ENCODE peak calls at places on chromosomes 4 and X, in five cellular contexts. E, P, G, L and O are unnamed samples.

GRCh38 chrX:150533863-150534262 is 34.6 kb upstream of the MTM1 start:
- DNase-seq in L (no peak), E (no peak), P (peak; percentile 26), G (no peak), O (no peak)

GRCh38 chr4:95084584-95084983 is 326.8 kb downstream of the BMPR1B start:
- DNase-seq in L (no peak), P (no peak), E (no peak), G (no peak), O (no peak)

GRCh38 chrX:153631346-153631745 is 15.7 kb upstream of the DUSP9 start:
- DNase-seq in P (no peak), G (no peak), E (no peak), L (no peak), O (no peak)

GRCh38 chrX:574830-575229 is 55.8 kb upstream of the SHOX start:
- DNase-seq in G (no peak), L (no peak), E (no peak), P (no peak), O (no peak)

GRCh38 chr4:8537041-8537461 is 43.1 kb upstream of the GPR78 start:
- DNase-seq in L (no peak), G (peak; percentile 92), P (no peak), E (peak; percentile 42), O (no peak)

GRCh38 chrX:12999422-12999821 is 24.5 kb downstream of the TMSB4X start:
- DNase-seq in L (no peak), E (no peak), G (no peak), P (no peak), O (no peak)

GRCh38 chr4:56786955-56787354 is 34.5 kb downstream of the SPINK2 start:
- DNase-seq in E (no peak), P (no peak), L (peak; percentile 34), G (no peak), O (no peak)

GRCh38 chr4:26459054-26459755 is 31.1 kb downstream of the CCKAR start:
- DNase-seq in G (peak; percentile 26), L (peak; percentile 56), P (peak; percentile 45), E (peak; percentile 58), O (peak; percentile 18)

GRCh38 chr4:152316969-152317368 is 218.9 kb downstream of the FBXW7 start:
- DNase-seq in E (no peak), P (no peak), L (no peak), G (no peak), O (no peak)

GRCh38 chr4:88963817-88964216 is 93.2 kb downstream of the FAM13A start:
- DNase-seq in G (no peak), L (no peak), E (no peak), P (no peak), O (no peak)

GRCh38 chrX:13898084-13898483 is 81.2 kb upstream of the GPM6B start:
- DNase-seq in E (no peak), P (no peak), L (peak; percentile 11), G (peak; percentile 13), O (peak; percentile 13)

GRCh38 chrX:66150188-66150587 is 13.9 kb upstream of the HEPH start:
- DNase-seq in L (no peak), E (no peak), P (peak; percentile 38), G (no peak), O (no peak)

GRCh38 chr4:8723222-8723980 is 130.8 kb downstream of the CPZ start:
- DNase-seq in G (no peak), L (no peak), P (no peak), E (no peak), O (no peak)

GRCh38 chr4:72451349-72451748 is 117.7 kb downstream of the ADAMTS3 start:
- DNase-seq in L (no peak), E (no peak), G (no peak), P (no peak), O (no peak)

GRCh38 chr4:158051401-158052235 is 121.2 kb downstream of the GASK1B start:
- DNase-seq in G (no peak), P (no peak), E (no peak), L (no peak), O (no peak)

GRCh38 chrX:114162068-114162735 is 421.7 kb upstream of the HTR2C start:
- DNase-seq in P (no peak), E (peak; percentile 0), G (no peak), L (no peak), O (peak; percentile 1)

GRCh38 chr4:156933633-156934258 is 37.9 kb downstream of the PDGFC start:
- DNase-seq in P (no peak), G (no peak), L (no peak), E (peak; percentile 58), O (no peak)

GRCh38 chrX:77565278-77565677 is 118.1 kb downstream of the FGF16 start:
- DNase-seq in E (no peak), P (no peak), G (no peak), L (no peak), O (no peak)

GRCh38 chrX:118807151-118808017 is 16.2 kb upstream of the ZCCHC12 start:
- DNase-seq in G (peak; percentile 15), E (peak; percentile 33), P (peak; percentile 35), L (peak; percentile 45), O (peak; percentile 51)

GRCh38 chrX:87517571-87518141 is at the start of gene KLHL4:
- DNase-seq in E (no peak), L (no peak), G (no peak), P (no peak), O (no peak)

GRCh38 chr4:73434311-73434710 is 1.7 kb upstream of the AFP start:
- DNase-seq in E (peak; percentile 45), P (peak; percentile 9), L (peak; percentile 12), G (no peak), O (no peak)

GRCh38 chrX:55167124-55167523 is 53.0 kb upstream of the PAGE5 start:
- DNase-seq in G (no peak), L (no peak), P (no peak), E (no peak), O (no peak)

GRCh38 chr4:53671757-53672156 is 80.5 kb upstream of the LNX1 start:
- DNase-seq in P (no peak), L (no peak), E (no peak), G (no peak), O (no peak)

DNA sequence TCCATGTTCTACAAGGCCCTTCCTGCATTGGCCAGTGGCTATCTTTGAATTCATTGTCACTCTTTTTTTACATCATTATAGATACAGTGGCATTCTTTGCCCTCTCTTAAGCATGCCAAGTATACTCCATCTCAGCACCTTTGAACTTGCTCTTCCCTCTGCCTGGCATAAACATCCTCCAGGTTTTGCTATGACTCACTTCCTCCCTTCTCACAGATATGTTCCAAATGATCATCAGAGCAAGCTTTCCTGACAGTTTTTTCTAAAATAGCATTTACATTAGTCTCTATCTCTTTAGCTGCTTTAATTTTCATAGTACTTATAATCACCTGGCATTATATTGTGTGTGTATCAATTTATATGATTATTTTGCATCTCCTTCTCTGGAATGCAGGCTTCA is 553.3 kb upstream of the MAGEB2 start:
- DNase-seq in G (no peak), L (no peak), E (no peak), P (no peak), O (peak; percentile 27)
- TF ChIP-seq REST in G (no peak), L (no peak), E (no peak), P (no peak), O (no peak)

GRCh38 chrX:49177338-49177833 is 5.7 kb downstream of the PLP2 start:
- DNase-seq in L (no peak), E (no peak), P (no peak), G (no peak), O (no peak)
- TF ChIP-seq CTCF in L (no peak), E (peak; percentile 39), P (peak; percentile 55), G (peak; percentile 30), O (peak; percentile 22)

GRCh38 chr4:83875437-83875836 is 339.5 kb downstream of the GPAT3 start:
- DNase-seq in G (no peak), P (no peak), E (no peak), L (no peak), O (no peak)

GRCh38 chr4:83870551-83870950 is 334.6 kb downstream of the GPAT3 start:
- DNase-seq in L (no peak), E (no peak), G (no peak), P (no peak), O (no peak)

GRCh38 chr4:83873996-83874395 is 338.1 kb downstream of the GPAT3 start:
- DNase-seq in L (no peak), E (no peak), G (no peak), P (no peak), O (no peak)

DNA sequence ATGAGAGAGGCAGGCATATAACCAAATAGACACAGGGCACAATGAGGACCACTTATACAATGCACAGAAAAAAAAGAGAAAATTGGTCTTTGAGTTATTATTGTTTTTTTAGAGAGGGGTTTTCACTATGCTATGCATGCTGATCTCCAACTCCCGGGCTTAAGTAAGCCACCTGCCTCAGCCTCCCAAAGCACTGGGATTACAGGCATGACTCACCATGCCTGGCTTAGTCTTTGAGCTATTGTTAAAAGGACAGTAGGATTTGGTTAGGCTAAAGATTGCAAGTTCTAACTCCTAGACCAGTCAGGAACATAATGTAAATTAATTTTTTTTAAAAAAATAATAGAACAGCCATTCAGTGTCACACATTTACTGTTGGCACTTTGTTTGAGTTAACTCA is 340.1 kb downstream of the GPAT3 start:
- DNase-seq in P (no peak), L (no peak), E (no peak), G (no peak), O (no peak)
- TF ChIP-seq GABPA in P (no peak), L (no peak), E (no peak), G (no peak), O (no peak)

GRCh38 chr4:1983053-1983845 is 25.5 kb downstream of the NELFA start:
- DNase-seq in G (no peak), P (no peak), E (no peak), L (no peak), O (no peak)

GRCh38 chr4:1980561-1981041 is 28.2 kb downstream of the NELFA start:
- DNase-seq in G (no peak), L (no peak), E (no peak), P (no peak), O (no peak)

GRCh38 chr4:1982124-1983052 is 26.4 kb downstream of the NELFA start:
- DNase-seq in P (no peak), E (no peak), G (no peak), L (no peak), O (no peak)

GRCh38 chr4:1979477-1980196 is 29.1 kb downstream of the NELFA start:
- DNase-seq in L (no peak), E (no peak), G (no peak), P (no peak), O (no peak)

DNA sequence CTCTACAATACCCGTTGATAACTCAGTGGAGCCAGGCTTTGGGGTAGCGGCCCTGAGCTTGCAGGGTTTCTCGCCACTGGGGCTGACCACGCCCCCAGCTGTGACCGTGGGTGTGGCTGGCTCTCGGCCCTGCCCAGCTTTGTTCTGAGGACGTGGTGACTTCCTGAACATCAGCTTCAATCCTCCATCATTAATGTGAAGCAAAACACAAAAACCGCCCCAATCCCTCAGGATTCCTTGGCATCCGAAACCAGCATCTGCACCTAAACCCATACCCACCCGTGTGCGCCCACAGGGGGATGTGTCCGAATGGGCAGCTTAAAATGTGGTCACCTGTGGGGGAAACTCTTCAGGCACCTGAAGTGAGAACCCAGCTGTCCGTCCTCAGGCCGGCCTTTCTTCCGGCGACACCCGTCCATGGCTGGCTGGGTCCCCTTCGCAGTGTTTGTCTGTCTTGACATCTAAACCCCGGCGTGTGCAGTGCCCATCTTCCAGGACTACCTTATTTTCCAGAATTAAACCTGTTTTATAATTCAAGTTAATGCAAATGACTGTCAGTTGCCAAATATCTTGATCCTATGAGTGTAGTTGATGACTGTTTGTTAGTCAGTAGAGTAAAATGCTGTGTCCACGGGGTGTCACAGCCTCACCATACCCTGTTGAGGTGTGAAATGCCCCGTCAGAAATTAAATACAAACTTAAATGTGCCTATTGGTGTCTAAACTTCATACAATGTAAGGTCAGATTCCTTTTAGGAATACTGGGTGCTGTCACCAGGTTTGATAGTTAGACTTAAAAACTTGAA is 27.3 kb downstream of the NELFA start:
- DNase-seq in G (no peak), L (peak; percentile 67), P (peak; percentile 76), E (no peak), O (peak; percentile 14)
- TF ChIP-seq REST in G (no peak), L (no peak), P (no peak), E (no peak), O (no peak)